ENCODE peak calls at places on chromosome 15, in six cellular contexts. N, Z, T, J, O and D are unnamed samples. For H3K4me1, the result is how much of the 10 kb centered on the place peaks cover.

GRCh38 chr15:77025471-77025901 is 30.6 kb downstream of the PSTPIP1 start:
- DNase-seq in O (no peak), J (peak), T (no peak), N (no peak), Z (peak), D (no peak)

GRCh38 chr15:94255540-94255939 is 24.2 kb downstream of the MCTP2 start:
- DNase-seq in T (no peak), Z (no peak), J (no peak), O (peak), N (no peak), D (no peak)

GRCh38 chr15:29097168-29097567 is 172.5 kb downstream of the NSMCE3 start:
- DNase-seq in J (no peak), N (no peak), T (no peak), O (no peak), Z (no peak), D (no peak)

GRCh38 chr15:39454189-39454986 is 126.5 kb upstream of the THBS1 start:
- DNase-seq in O (peak), J (no peak), Z (no peak), T (peak), N (no peak), D (no peak)

GRCh38 chr15:68176601-68177000 is 28.5 kb downstream of the CALML4 start:
- DNase-seq in T (no peak), N (no peak), J (no peak), Z (no peak), O (no peak), D (no peak)

GRCh38 chr15:78684645-78685044 is 43.6 kb upstream of the CHRNB4 start:
- DNase-seq in Z (no peak), N (no peak), J (no peak), O (no peak), T (no peak), D (no peak)

GRCh38 chr15:78004222-78004727 is 73.2 kb downstream of the TBC1D2B start:
- DNase-seq in T (no peak), Z (no peak), J (no peak), N (no peak), O (no peak), D (no peak)

GRCh38 chr15:64452988-64453688 is 7.2 kb upstream of the ZNF609 start:
- DNase-seq in T (peak), J (peak), Z (peak), N (peak), O (no peak), D (peak)

GRCh38 chr15:32799904-32800535 is 82.2 kb downstream of the GREM1 start:
- DNase-seq in Z (no peak), N (no peak), J (no peak), O (no peak), T (no peak), D (no peak)

GRCh38 chr15:80766275-80766674 is 12.9 kb upstream of the CEMIP start:
- DNase-seq in T (no peak), J (no peak), Z (no peak), O (no peak), N (no peak), D (no peak)

GRCh38 chr15:61835029-61835428 is 225.2 kb downstream of the VPS13C start:
- DNase-seq in T (no peak), N (no peak), J (no peak), O (no peak), Z (no peak), D (no peak)

GRCh38 chr15:38991126-38991525 is 426.5 kb upstream of the RASGRP1 start:
- DNase-seq in J (no peak), O (peak), Z (no peak), N (no peak), T (no peak), D (no peak)

GRCh38 chr15:100715571-100716455 is 113.4 kb downstream of the ASB7 start:
- DNase-seq in O (peak), Z (peak), N (peak), T (peak), J (peak), D (peak)

GRCh38 chr15:28123408-28124023 is 24.4 kb upstream of the OCA2 start:
- DNase-seq in Z (peak), T (peak), N (peak), O (peak), J (peak), D (peak)

GRCh38 chr15:68348064-68348463 is 70.5 kb downstream of the FEM1B start:
- DNase-seq in O (no peak), Z (no peak), N (no peak), T (no peak), J (no peak), D (no peak)

GRCh38 chr15:37814847-37815246 is 119.6 kb upstream of the TMCO5A start:
- DNase-seq in N (no peak), Z (no peak), T (no peak), O (no peak), J (no peak), D (no peak)

GRCh38 chr15:31024979-31025378 is 33.6 kb upstream of the MTMR10 start:
- DNase-seq in N (no peak), O (peak), T (no peak), J (no peak), Z (no peak), D (no peak)

GRCh38 chr15:94001113-94001919 is 230.0 kb upstream of the MCTP2 start:
- DNase-seq in T (no peak), Z (no peak), N (no peak), J (no peak), O (no peak), D (no peak)

GRCh38 chr15:32700501-32701150 is 17.2 kb upstream of the GREM1 start:
- DNase-seq in J (no peak), O (peak), N (no peak), Z (no peak), T (no peak), D (no peak)

DNA sequence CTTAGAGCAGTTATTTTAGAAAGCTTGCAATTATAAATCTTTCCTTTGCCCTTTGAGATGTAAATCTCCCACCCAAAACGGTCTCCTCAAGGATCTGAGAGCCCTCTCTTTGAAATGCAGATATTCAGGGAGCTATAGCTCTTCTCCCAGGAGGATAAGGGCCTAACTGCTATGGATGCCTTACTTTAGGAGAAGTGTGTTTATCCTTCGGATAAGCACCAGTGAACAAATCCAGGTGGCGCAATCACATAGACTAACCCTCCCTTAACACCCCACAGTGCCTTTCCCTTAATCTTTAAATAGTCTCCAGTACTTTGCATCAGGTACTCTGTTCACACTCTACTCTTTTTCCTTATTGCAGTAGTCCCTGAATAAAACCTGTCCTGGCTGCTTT is 14.9 kb upstream of the CA12 start:
- DNase-seq in Z (no peak), J (no peak), O (no peak), N (no peak), T (no peak), D (no peak)
- H3K27ac ChIP-seq in Z (no peak), J (no peak), O (no peak), N (no peak), T (no peak), D (no peak)

GRCh38 chr15:40930430-40931299 is 1.5 kb downstream of the DLL4 start:
- DNase-seq in N (peak), J (peak), Z (peak), T (peak), O (peak), D (no peak)

GRCh38 chr15:40932146-40932545 is 3.0 kb downstream of the DLL4 start:
- DNase-seq in N (no peak), T (no peak), O (no peak), Z (peak), J (no peak), D (no peak)

GRCh38 chr15:40932625-40933519 is 3.7 kb downstream of the DLL4 start:
- DNase-seq in J (no peak), N (no peak), O (peak), T (no peak), Z (peak), D (no peak)

GRCh38 chr15:40929730-40930429 is 740 bp downstream of the DLL4 start:
- DNase-seq in T (peak), N (peak), O (no peak), J (peak), Z (peak), D (no peak)

GRCh38 chr15:40931300-40932142 is 2.4 kb downstream of the DLL4 start:
- DNase-seq in J (no peak), T (no peak), N (no peak), O (no peak), Z (peak), D (no peak)
- H3K4me3 ChIP-seq in J (peak), T (no peak), N (peak), O (peak), Z (peak), D (peak)

GRCh38 chr15:70504988-70505387 is 258.4 kb downstream of the UACA start:
- DNase-seq in Z (no peak), J (no peak), T (no peak), O (no peak), N (no peak), D (no peak)
- H3K4me1 ChIP-seq in Z (under half), J (under half), T (under half), O (under half), N (under half), D (under half)

DNA sequence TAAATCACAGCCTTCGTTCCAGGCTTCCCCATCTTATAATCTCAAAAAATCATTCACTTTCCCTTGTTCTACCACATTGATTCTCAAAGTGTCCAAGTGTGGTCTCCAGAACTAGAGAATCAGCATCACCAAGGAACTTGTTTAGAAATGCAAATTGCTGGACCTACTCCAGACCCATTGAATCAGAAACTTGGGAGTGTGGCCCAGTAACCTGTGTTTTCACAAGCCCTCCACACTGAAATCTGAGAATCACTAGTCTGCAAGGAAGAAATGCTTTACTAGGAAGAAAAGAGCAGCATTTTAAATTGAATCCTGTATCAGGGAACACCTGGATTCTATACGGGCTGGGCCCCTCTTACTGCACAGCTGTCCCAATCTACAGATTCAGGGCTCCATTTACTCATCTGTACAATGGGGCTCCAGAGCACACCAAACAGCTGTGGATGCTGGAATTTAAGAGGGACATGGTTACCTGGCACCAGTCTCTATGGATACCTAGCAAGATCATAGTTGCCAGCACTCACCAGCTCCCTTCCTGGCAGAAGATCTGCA is 3.9 kb downstream of the MEGF11 start:
- DNase-seq in T (no peak), Z (no peak), N (no peak), O (no peak), J (no peak), D (no peak)
- H3K27ac ChIP-seq in T (no peak), Z (no peak), N (no peak), O (no peak), J (no peak), D (no peak)